ENCODE peak calls at places on chromosomes 5 and 9, in four cellular contexts. D, E, O and X are unnamed samples.
A peak's percentile ranks its signal among the peaks of the same experiment; 100 is the strongest.

GRCh38 chr9:128098017-128098935 is 29.3 kb downstream of the PTGES2 start:
- DNase-seq in E (peak; percentile 87), O (no peak), D (peak; percentile 98), X (peak; percentile 98)

GRCh38 chr5:168072665-168073064 is 218.8 kb upstream of the WWC1 start:
- DNase-seq in D (no peak), E (no peak), O (no peak), X (no peak)

GRCh38 chr9:122179690-122180074 is 20.0 kb downstream of the MORN5 start:
- DNase-seq in E (peak; percentile 51), D (no peak), O (no peak), X (no peak)

GRCh38 chr5:138696501-138696900 is 56.7 kb upstream of the CTNNA1 start:
- DNase-seq in O (no peak), E (peak; percentile 75), D (peak; percentile 86), X (peak; percentile 91)

GRCh38 chr5:138900281-138900965 is 25.3 kb upstream of the LRRTM2 start:
- DNase-seq in O (no peak), E (peak; percentile 34), D (peak; percentile 54), X (peak; percentile 48)

GRCh38 chr5:77867914-77868313 is 91.8 kb upstream of the TBCA start:
- DNase-seq in D (no peak), E (no peak), O (no peak), X (no peak)

GRCh38 chr5:37034955-37035354 is 158.4 kb downstream of the NIPBL start:
- DNase-seq in D (no peak), E (no peak), O (no peak), X (no peak)

GRCh38 chr5:64693636-64694035 is 3.3 kb downstream of the SHISAL2B start:
- DNase-seq in D (no peak), O (no peak), E (no peak), X (no peak)

GRCh38 chr5:20678814-20679298 is 690.9 kb upstream of the CDH18 start:
- DNase-seq in E (no peak), D (peak; percentile 97), O (no peak), X (peak; percentile 94)

GRCh38 chr5:37283214-37283820 is 34.1 kb upstream of the CPLANE1 start:
- DNase-seq in D (no peak), O (no peak), E (no peak), X (no peak)

GRCh38 chr5:159426694-159427093 is 96.4 kb upstream of the IL12B start:
- DNase-seq in D (no peak), E (no peak), O (no peak), X (no peak)

GRCh38 chr5:142845954-142846398 is 75.8 kb downstream of the ARHGAP26 start:
- DNase-seq in E (no peak), D (no peak), O (no peak), X (no peak)

GRCh38 chr5:139745800-139746690 is 49.6 kb upstream of the PSD2 start:
- DNase-seq in E (peak; percentile 87), O (no peak), D (peak; percentile 68), X (peak; percentile 71)

GRCh38 chr5:167845952-167846351 is 445.5 kb upstream of the WWC1 start:
- DNase-seq in O (no peak), D (no peak), E (no peak), X (no peak)

GRCh38 chr5:92884464-92884863 is 696.6 kb downstream of the NR2F1-AS1 start:
- DNase-seq in E (no peak), O (no peak), D (peak; percentile 31), X (no peak)

GRCh38 chr5:172833691-172834569 is at the start of gene ERGIC1:
- DNase-seq in E (peak; percentile 88), O (peak; percentile 58), D (peak; percentile 67), X (peak; percentile 87)